ENCODE peak calls at places on chromosomes 2 and 18, in five cellular contexts. I is stromal cell of bone marrow; U is stimulated activated naive CD8-positive, alpha-beta T cell treated with anti-CD3 and anti-CD28 coated beads, Interleukin-15, amount 100 ng/mL, for 72 hours; B is adrenal gland; N is stimulated activated CD8-positive, alpha-beta memory T cell treated with anti-CD3 and anti-CD28 coated beads, Interleukin-4, amount 100 ng/mL, for 4 hours. L is an unnamed sample.

GRCh38 chr2:239979243-239980023 is 45.7 kb downstream of the NDUFA10 start:
- DNase-seq in I (no peak), U (no peak), B (no peak), N (no peak), L (peak)

GRCh38 chr18:12679183-12679786 is 21.4 kb upstream of the SPIRE1 start:
- DNase-seq in I (peak), U (no peak), B (peak), N (no peak), L (no peak)

GRCh38 chr2:11652555-11652954 is 17.4 kb downstream of the NTSR2 start:
- DNase-seq in I (peak), U (no peak), B (no peak), N (no peak), L (no peak)

GRCh38 chr18:10424576-10425314 is 29.7 kb upstream of the APCDD1 start:
- DNase-seq in I (no peak), U (no peak), B (no peak), N (no peak), L (no peak)

GRCh38 chr18:67023059-67023458 is 419.2 kb upstream of the CDH19 start:
- DNase-seq in I (no peak), U (no peak), B (no peak), N (no peak), L (no peak)

GRCh38 chr2:188378551-188378950 is 86.9 kb downstream of the GULP1 start:
- DNase-seq in I (no peak), U (no peak), B (no peak), N (no peak), L (no peak)

GRCh38 chr2:205714789-205715411 is 32.6 kb downstream of the NRP2 start:
- DNase-seq in I (no peak), U (no peak), B (no peak), N (no peak), L (no peak)

GRCh38 chr2:120517790-120518469 is 172.0 kb downstream of the INHBB start:
- DNase-seq in I (no peak), U (no peak), B (no peak), N (no peak), L (no peak)

GRCh38 chr2:175854149-175854548 is 147.9 kb downstream of the LNPK start:
- DNase-seq in I (no peak), U (no peak), B (no peak), N (no peak), L (no peak)

GRCh38 chr2:158936978-158937377 is 31.5 kb upstream of the TANC1 start:
- DNase-seq in I (peak), U (no peak), B (no peak), N (no peak), L (no peak)

L was measured in iPS-NIHi11.